ENCODE peak calls at places on chromosomes 2 and 18, in six cellular contexts. R is HCT116, B is brain microvascular endothelial cell, N is left lung, I is heart left ventricle, C is stomach. J is an unnamed sample. For H3K36me3, the result is how much of the 10 kb centered on the place peaks cover.

GRCh38 chr18:48688961-48689360 is 150.1 kb downstream of the CTIF start:
- DNase-seq in R (no peak), B (no peak), N (no peak), I (no peak), C (no peak), J (no peak)

GRCh38 chr2:181552808-181553207 is 95.6 kb downstream of the ITGA4 start:
- DNase-seq in R (peak), B (no peak), N (no peak), I (no peak), C (no peak), J (no peak)

GRCh38 chr18:13120967-13121586 is 97.5 kb upstream of the LDLRAD4 start:
- DNase-seq in R (no peak), B (peak), N (no peak), I (no peak), C (no peak), J (no peak)

GRCh38 chr18:22470141-22470510 is 52.4 kb upstream of the CTAGE1 start:
- DNase-seq in R (no peak), B (peak), N (no peak), I (no peak), C (no peak), J (no peak)

GRCh38 chr2:11505652-11506610 is 27.9 kb upstream of the GREB1 start:
- DNase-seq in R (peak), B (no peak), N (no peak), I (no peak), C (peak), J (no peak)

GRCh38 chr2:12318427-12319057 is 398.2 kb upstream of the TRIB2 start:
- DNase-seq in R (no peak), B (no peak), N (no peak), I (no peak), C (no peak), J (no peak)

GRCh38 chr18:30987479-30988241 is 54.9 kb downstream of the DSC3 start:
- DNase-seq in R (peak), B (no peak), N (peak), I (no peak), C (peak), J (no peak)

GRCh38 chr2:172456002-172456401 is 28.6 kb downstream of the ITGA6 start:
- DNase-seq in R (no peak), B (no peak), N (no peak), I (no peak), C (no peak), J (no peak)

GRCh38 chr18:4292696-4293095 is 162.4 kb downstream of the DLGAP1 start:
- DNase-seq in R (no peak), B (no peak), N (no peak), I (no peak), C (no peak), J (no peak)

GRCh38 chr2:39158351-39158750 is 37.5 kb upstream of the SOS1 start:
- DNase-seq in R (no peak), B (peak), N (no peak), I (no peak), C (no peak), J (no peak)

GRCh38 chr2:199704358-199705238 is 146.4 kb downstream of the FTCDNL1 start:
- DNase-seq in R (peak), B (peak), N (no peak), I (no peak), C (no peak), J (no peak)

GRCh38 chr2:165408191-165408590 is 61.3 kb upstream of the CSRNP3 start:
- DNase-seq in R (no peak), B (no peak), N (no peak), I (no peak), C (no peak), J (no peak)

GRCh38 chr2:129782618-129782960 is 196.9 kb upstream of the RAB6C start:
- DNase-seq in R (no peak), B (no peak), N (no peak), I (no peak), C (no peak), J (no peak)

GRCh38 chr18:32767400-32767799 is 5.4 kb downstream of the KLHL14 start:
- DNase-seq in R (no peak), B (no peak), N (no peak), I (no peak), C (no peak), J (no peak)

GRCh38 chr2:1807167-1807566 is 62.9 kb upstream of the PXDN start:
- DNase-seq in R (no peak), B (no peak), N (no peak), I (no peak), C (no peak), J (peak)

GRCh38 chr2:159185401-159186130 is 100.9 kb downstream of the WDSUB1 start:
- DNase-seq in R (peak), B (peak), N (no peak), I (no peak), C (no peak), J (no peak)

GRCh38 chr2:236819275-236820002 is 249.8 kb downstream of the ACKR3 start:
- DNase-seq in R (no peak), B (no peak), N (no peak), I (no peak), C (no peak), J (no peak)

GRCh38 chr2:101999122-101999789 is 7.5 kb downstream of the IL1R2 start:
- DNase-seq in R (no peak), B (no peak), N (no peak), I (no peak), C (peak), J (peak)

GRCh38 chr18:22339913-22340312 is 77.8 kb downstream of the CTAGE1 start:
- DNase-seq in R (no peak), B (no peak), N (no peak), I (no peak), C (no peak), J (no peak)

GRCh38 chr2:88836351-88836750 is 144.9 kb downstream of the RPIA start:
- DNase-seq in R (no peak), B (no peak), N (no peak), I (no peak), C (no peak), J (no peak)

GRCh38 chr18:48923746-48924580 is 26.8 kb downstream of the SMAD7 start:
- DNase-seq in R (no peak), B (no peak), N (no peak), I (no peak), C (no peak), J (no peak)

GRCh38 chr2:221444106-221444505 is 128.0 kb downstream of the EPHA4 start:
- DNase-seq in R (peak), B (peak), N (no peak), I (peak), C (no peak), J (no peak)

GRCh38 chr2:128970332-128971116 is 651.9 kb upstream of the HS6ST1 start:
- DNase-seq in R (no peak), B (no peak), N (no peak), I (no peak), C (no peak), J (no peak)

GRCh38 chr18:67217551-67218166 is 298.9 kb downstream of the DSEL start:
- DNase-seq in R (peak), B (peak), N (no peak), I (peak), C (peak), J (no peak)

GRCh38 chr2:235026649-235027557 is 75.1 kb downstream of the SH3BP4 start:
- DNase-seq in R (peak), B (no peak), N (no peak), I (peak), C (peak), J (peak)

GRCh38 chr2:40957508-40957907 is 505.6 kb upstream of the SLC8A1 start:
- DNase-seq in R (no peak), B (peak), N (peak), I (no peak), C (no peak), J (no peak)

GRCh38 chr2:206160124-206160806 is 570 bp downstream of the EEF1B2 start:
- DNase-seq in R (no peak), B (no peak), N (no peak), I (no peak), C (peak), J (no peak)

GRCh38 chr2:68466361-68466777 is 725 bp downstream of the FBXO48 start:
- DNase-seq in R (no peak), B (peak), N (no peak), I (peak), C (no peak), J (no peak)

GRCh38 chr2:239304533-239305221 is 96.1 kb downstream of the HDAC4 start:
- DNase-seq in R (no peak), B (no peak), N (no peak), I (peak), C (peak), J (no peak)

GRCh38 chr2:24400207-24400907 is 40.0 kb upstream of the ITSN2 start:
- DNase-seq in R (no peak), B (no peak), N (no peak), I (no peak), C (no peak), J (peak)

GRCh38 chr2:12262681-12263436 is 453.9 kb upstream of the TRIB2 start:
- DNase-seq in R (no peak), B (no peak), N (no peak), I (no peak), C (no peak), J (no peak)

GRCh38 chr18:39969813-39970494 is 1985.1 kb upstream of the PIK3C3 start:
- DNase-seq in R (no peak), B (peak), N (no peak), I (no peak), C (no peak), J (no peak)

GRCh38 chr2:15593327-15593705 is 1.6 kb downstream of the DDX1 start:
- DNase-seq in R (no peak), B (no peak), N (no peak), I (no peak), C (no peak), J (no peak)

GRCh38 chr2:31269087-31269486 is 35.1 kb downstream of the EHD3 start:
- DNase-seq in R (no peak), B (peak), N (no peak), I (no peak), C (no peak), J (no peak)

GRCh38 chr2:64770137-64770780 is 116.5 kb upstream of the SERTAD2 start:
- DNase-seq in R (no peak), B (no peak), N (no peak), I (no peak), C (no peak), J (no peak)

GRCh38 chr2:239025081-239025801 is 177.4 kb downstream of the TWIST2 start:
- DNase-seq in R (no peak), B (peak), N (peak), I (no peak), C (no peak), J (no peak)

GRCh38 chr18:56825312-56825711 is 174.2 kb downstream of the WDR7 start:
- DNase-seq in R (no peak), B (no peak), N (no peak), I (no peak), C (no peak), J (no peak)

GRCh38 chr2:169014780-169015179 is 16.3 kb downstream of the ABCB11 start:
- DNase-seq in R (no peak), B (no peak), N (no peak), I (no peak), C (no peak), J (no peak)
- H3K36me3 ChIP-seq in R (under half), B (under half), N (under half), I (under half), C (under half), J (under half)

GRCh38 chr2:66985901-66986300 is 411.2 kb upstream of the ETAA1 start:
- DNase-seq in R (no peak), B (no peak), N (no peak), I (no peak), C (no peak), J (no peak)
- H3K27ac ChIP-seq in R (no peak), B (no peak), N (no peak), I (no peak), C (no peak), J (no peak)

GRCh38 chr2:182647499-182647787 is 68.6 kb upstream of the DNAJC10 start:
- DNase-seq in R (no peak), B (no peak), N (no peak), I (no peak), C (no peak), J (no peak)

GRCh38 chr2:182652326-182652725 is 63.7 kb upstream of the DNAJC10 start:
- DNase-seq in R (no peak), B (no peak), N (no peak), I (no peak), C (no peak), J (no peak)

GRCh38 chr2:182646763-182647498 is 69.1 kb upstream of the DNAJC10 start:
- DNase-seq in R (no peak), B (no peak), N (no peak), I (no peak), C (no peak), J (no peak)

GRCh38 chr2:182649316-182649715 is 66.7 kb upstream of the DNAJC10 start:
- DNase-seq in R (peak), B (peak), N (no peak), I (no peak), C (no peak), J (no peak)

DNA sequence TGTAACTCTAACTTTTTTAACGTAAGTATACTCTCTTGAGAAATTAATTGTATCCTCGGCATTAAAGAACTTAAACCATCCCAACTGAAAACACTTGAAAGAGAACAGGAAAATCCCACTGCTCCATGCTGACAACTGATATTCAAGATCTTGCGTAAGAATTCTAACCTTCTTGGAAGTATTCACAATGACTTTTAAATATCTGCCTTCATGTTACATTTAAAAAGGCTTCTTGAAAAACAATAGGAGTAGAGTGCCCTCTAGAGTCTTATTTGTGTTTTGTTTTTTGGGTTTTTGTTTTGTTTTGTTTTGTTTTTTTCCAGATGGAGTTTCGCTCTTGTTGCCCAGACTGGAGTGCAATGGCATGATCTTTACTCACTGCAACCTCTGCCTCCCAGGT is 65.4 kb upstream of the DNAJC10 start:
- DNase-seq in R (peak), B (no peak), N (no peak), I (no peak), C (no peak), J (no peak)
- TF ChIP-seq CTCF in R (peak), B (peak), N (peak), I (peak), C (peak), J (peak)

GRCh38 chr2:223084873-223085272 is 32.9 kb downstream of the KCNE4 start:
- DNase-seq in R (no peak), B (no peak), N (no peak), I (no peak), C (no peak), J (no peak)
- H3K36me3 ChIP-seq in R (under half), B (under half), N (under half), I (under half), C (under half), J (under half)

GRCh38 chr2:127599211-127599610 is 46.7 kb upstream of the GPR17 start:
- DNase-seq in R (no peak), B (no peak), N (no peak), I (no peak), C (no peak), J (no peak)

GRCh38 chr2:127598711-127599110 is 47.2 kb upstream of the GPR17 start:
- DNase-seq in R (no peak), B (peak), N (no peak), I (no peak), C (no peak), J (no peak)

GRCh38 chr2:127597046-127597983 is 48.6 kb upstream of the GPR17 start:
- DNase-seq in R (no peak), B (no peak), N (no peak), I (peak), C (peak), J (no peak)

GRCh38 chr2:127596311-127597045 is 49.5 kb upstream of the GPR17 start:
- DNase-seq in R (no peak), B (no peak), N (no peak), I (peak), C (peak), J (no peak)

DNA sequence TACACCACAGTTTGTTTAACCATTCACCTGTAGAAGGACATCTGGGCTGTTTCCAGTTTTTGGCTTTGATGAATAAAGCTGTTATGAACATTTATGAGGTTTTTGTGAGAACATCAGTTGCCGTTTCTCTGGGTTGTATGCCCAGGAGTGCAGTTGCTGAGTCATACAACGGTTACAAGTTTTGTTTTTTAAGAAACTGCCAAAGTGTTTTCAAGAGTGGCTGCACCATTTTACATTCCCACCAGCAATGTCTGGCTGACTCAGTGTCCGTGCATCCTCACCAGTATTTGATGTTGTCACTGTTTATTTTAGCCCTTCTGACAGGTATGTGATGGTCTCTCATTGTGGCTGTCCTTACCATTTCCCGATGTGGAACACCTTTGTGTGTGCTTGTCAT is 48.0 kb upstream of the GPR17 start:
- DNase-seq in R (no peak), B (peak), N (no peak), I (no peak), C (no peak), J (no peak)
- H3K27ac ChIP-seq in R (no peak), B (peak), N (no peak), I (no peak), C (no peak), J (no peak)

J was measured in right lobe of liver.